ENCODE peak calls at places on chromosome 13, in six cellular contexts. Z, H, C, N, D and B are unnamed samples. For H3K36me3, the result is how much of the 10 kb centered on the place peaks cover.

GRCh38 chr13:110234532-110234931 is 72.4 kb downstream of the COL4A1 start:
- DNase-seq in Z (no peak), H (peak), C (no peak), N (no peak), D (no peak), B (no peak)

GRCh38 chr13:44921931-44922758 is 67.1 kb downstream of the NUFIP1 start:
- DNase-seq in Z (peak), H (peak), C (peak), N (no peak), D (no peak), B (peak)

GRCh38 chr13:43269037-43269476 is 245.7 kb downstream of the DNAJC15 start:
- DNase-seq in Z (no peak), H (peak), C (peak), N (peak), D (no peak), B (peak)

GRCh38 chr13:23789576-23790346 is 99.4 kb downstream of the MIPEP start:
- DNase-seq in Z (no peak), H (no peak), C (no peak), N (no peak), D (no peak), B (no peak)

GRCh38 chr13:50130686-50131051 is 115.4 kb downstream of the KCNRG start:
- DNase-seq in Z (no peak), H (no peak), C (no peak), N (no peak), D (no peak), B (peak)

GRCh38 chr13:30340367-30341184 is 33.2 kb upstream of the KATNAL1 start:
- DNase-seq in Z (no peak), H (no peak), C (no peak), N (peak), D (peak), B (peak)

GRCh38 chr13:111153977-111154332 is 38.8 kb downstream of the ARHGEF7 start:
- DNase-seq in Z (no peak), H (no peak), C (no peak), N (no peak), D (peak), B (peak)

GRCh38 chr13:20652946-20653345 is 50.6 kb upstream of the IL17D start:
- DNase-seq in Z (no peak), H (no peak), C (no peak), N (no peak), D (no peak), B (no peak)

GRCh38 chr13:94481966-94482365 is 2.5 kb upstream of the DCT start:
- DNase-seq in Z (no peak), H (no peak), C (no peak), N (no peak), D (no peak), B (no peak)

GRCh38 chr13:73876323-73876722 is 257.9 kb downstream of the KLF12 start:
- DNase-seq in Z (no peak), H (no peak), C (no peak), N (no peak), D (no peak), B (no peak)

GRCh38 chr13:44576396-44577235 is 486 bp upstream of the TSC22D1 start:
- DNase-seq in Z (no peak), H (no peak), C (peak), N (peak), D (peak), B (peak)

GRCh38 chr13:80132741-80133601 is 208.0 kb downstream of the SPRY2 start:
- DNase-seq in Z (peak), H (no peak), C (peak), N (peak), D (no peak), B (peak)

GRCh38 chr13:66461021-66461420 is 769.1 kb downstream of the PCDH9 start:
- DNase-seq in Z (no peak), H (no peak), C (no peak), N (no peak), D (no peak), B (no peak)

GRCh38 chr13:64778002-64778401 is 2452.1 kb downstream of the PCDH9 start:
- DNase-seq in Z (no peak), H (no peak), C (no peak), N (no peak), D (no peak), B (no peak)

GRCh38 chr13:35198821-35199220 is 256.8 kb downstream of the NBEA start:
- DNase-seq in Z (no peak), H (no peak), C (no peak), N (no peak), D (no peak), B (no peak)

GRCh38 chr13:111598751-111599150 is 278.3 kb downstream of the TEX29 start:
- DNase-seq in Z (no peak), H (no peak), C (no peak), N (no peak), D (no peak), B (no peak)

GRCh38 chr13:27450921-27451461 is 627 bp upstream of the MTIF3 start:
- DNase-seq in Z (no peak), H (no peak), C (peak), N (peak), D (peak), B (peak)

GRCh38 chr13:72437458-72437857 is 290.0 kb downstream of the MZT1 start:
- DNase-seq in Z (no peak), H (no peak), C (no peak), N (no peak), D (no peak), B (no peak)

GRCh38 chr13:108787709-108788394 is 158.4 kb downstream of the MYO16 start:
- DNase-seq in Z (no peak), H (no peak), C (no peak), N (no peak), D (no peak), B (no peak)

GRCh38 chr13:102856603-102857002 is 10.8 kb downstream of the ERCC5 start:
- DNase-seq in Z (no peak), H (no peak), C (peak), N (no peak), D (no peak), B (no peak)

GRCh38 chr13:111941845-111942447 is 125.0 kb upstream of the SOX1 start:
- DNase-seq in Z (no peak), H (no peak), C (no peak), N (no peak), D (no peak), B (no peak)

GRCh38 chr13:40591091-40591490 is 75.3 kb downstream of the FOXO1 start:
- DNase-seq in Z (no peak), H (peak), C (no peak), N (no peak), D (no peak), B (no peak)

GRCh38 chr13:76663941-76664340 is 222.3 kb downstream of the KCTD12 start:
- DNase-seq in Z (no peak), H (no peak), C (no peak), N (no peak), D (no peak), B (no peak)

GRCh38 chr13:49240017-49240416 is 7.7 kb upstream of the CDADC1 start:
- DNase-seq in Z (no peak), H (no peak), C (no peak), N (no peak), D (no peak), B (no peak)

GRCh38 chr13:35283856-35284255 is 192.6 kb downstream of the MAB21L1 start:
- DNase-seq in Z (no peak), H (no peak), C (no peak), N (no peak), D (no peak), B (peak)

GRCh38 chr13:63425131-63425530 is 2009.5 kb upstream of the PCDH20 start:
- DNase-seq in Z (no peak), H (no peak), C (no peak), N (no peak), D (no peak), B (no peak)

GRCh38 chr13:60661514-60661913 is 264.5 kb downstream of the TDRD3 start:
- DNase-seq in Z (no peak), H (no peak), C (no peak), N (no peak), D (no peak), B (no peak)

GRCh38 chr13:42495751-42496150 is 78.2 kb upstream of the TNFSF11 start:
- DNase-seq in Z (no peak), H (no peak), C (no peak), N (no peak), D (no peak), B (no peak)

GRCh38 chr13:95262837-95263381 is 38.3 kb downstream of the ABCC4 start:
- DNase-seq in Z (no peak), H (no peak), C (no peak), N (no peak), D (no peak), B (no peak)

GRCh38 chr13:95317037-95317989 is 16.1 kb upstream of the ABCC4 start:
- DNase-seq in Z (no peak), H (no peak), C (no peak), N (peak), D (peak), B (no peak)

GRCh38 chr13:73945871-73946270 is 188.3 kb downstream of the KLF12 start:
- DNase-seq in Z (no peak), H (no peak), C (no peak), N (peak), D (no peak), B (no peak)

GRCh38 chr13:95627590-95627989 is 16.9 kb downstream of the DZIP1 start:
- DNase-seq in Z (no peak), H (no peak), C (no peak), N (no peak), D (no peak), B (no peak)

DNA sequence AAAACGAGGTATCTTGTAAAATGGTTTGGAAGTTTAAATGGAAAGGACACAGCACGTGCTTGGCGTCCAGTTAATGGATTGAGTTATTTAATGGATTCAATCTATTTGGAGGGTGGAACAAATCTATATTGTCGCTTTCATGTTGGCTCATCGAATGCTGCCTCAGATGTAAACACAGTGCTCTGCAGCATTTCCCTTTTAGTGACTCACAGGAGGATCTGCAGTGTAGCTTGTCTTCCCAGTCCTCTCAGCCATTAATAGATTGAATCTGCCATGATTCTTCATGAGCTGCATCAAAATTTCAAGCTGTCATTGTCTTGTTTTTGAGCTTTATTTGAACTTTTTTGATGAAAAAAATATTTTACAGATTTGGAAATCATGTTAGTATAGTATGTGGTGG is 44.7 kb downstream of the DHRS12 start:
- DNase-seq in Z (no peak), H (no peak), C (no peak), N (no peak), D (no peak), B (no peak)
- H3K36me3 ChIP-seq in Z (half or more), H (under half), C (half or more), N (under half), D (under half), B (under half)

DNA sequence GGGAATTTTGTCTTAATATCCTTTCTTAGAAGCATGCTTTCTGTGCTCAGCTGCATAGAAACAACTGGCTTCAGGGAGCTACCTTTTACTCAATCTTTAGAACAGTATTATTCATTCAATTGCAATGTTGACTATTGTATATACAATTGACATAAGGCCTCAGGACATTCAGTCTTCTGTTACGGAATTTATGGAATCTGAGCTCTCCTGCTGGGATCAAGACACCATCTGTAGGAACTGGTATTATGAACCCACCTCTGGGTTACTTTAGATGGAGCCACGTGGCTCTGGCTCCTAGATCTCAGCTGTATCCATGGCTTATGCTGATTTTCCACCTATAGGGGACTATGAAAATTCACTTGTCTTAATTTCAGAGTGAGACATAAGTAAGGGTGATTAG is 716.2 kb upstream of the GPC6 start:
- DNase-seq in Z (no peak), H (no peak), C (no peak), N (no peak), D (no peak), B (no peak)
- TF ChIP-seq EP300 in Z (no peak), H (no peak), C (no peak), N (no peak), D (no peak), B (no peak)

DNA sequence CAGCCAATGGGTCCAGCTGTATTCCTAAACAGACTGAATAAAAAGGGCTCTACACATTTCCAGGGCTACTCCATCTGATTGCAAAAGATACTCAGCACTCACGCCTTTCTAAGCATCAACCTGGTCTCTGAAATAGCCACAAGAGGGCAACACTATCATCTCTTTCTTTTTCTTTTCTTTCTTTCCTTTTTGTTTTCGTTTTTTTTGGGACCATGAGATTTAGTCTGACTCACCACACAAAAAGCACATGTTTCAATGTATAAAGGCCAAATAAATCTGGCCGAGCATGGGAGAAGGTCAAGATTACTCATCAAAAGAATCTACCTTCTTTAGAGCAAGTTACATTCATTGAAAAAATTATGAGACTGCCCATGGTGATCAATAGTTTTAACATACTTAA is 805.6 kb upstream of the ARGLU1 start:
- DNase-seq in Z (no peak), H (no peak), C (no peak), N (no peak), D (no peak), B (no peak)
- TF ChIP-seq CTCF in Z (peak), H (no peak), C (peak), N (no peak), D (no peak), B (no peak)

GRCh38 chr13:113233101-113233500 is 23.7 kb downstream of the CUL4A start:
- DNase-seq in Z (no peak), H (no peak), C (no peak), N (no peak), D (no peak), B (no peak)
- H3K36me3 ChIP-seq in Z (half or more), H (half or more), C (half or more), N (under half), D (half or more), B (under half)

GRCh38 chr13:81683526-81683925 is 1342.6 kb upstream of the SPRY2 start:
- DNase-seq in Z (no peak), H (no peak), C (no peak), N (no peak), D (no peak), B (no peak)
- TF ChIP-seq EP300 in Z (no peak), H (no peak), C (no peak), N (no peak), D (no peak), B (no peak)